ENCODE peak calls at places on chromosomes 2 and 18, in six cellular contexts. V, L, H, B, Y and I are unnamed samples.

GRCh38 chr18:72830109-72830508 is 37.7 kb downstream of the NETO1 start:
- DNase-seq in V (peak; percentile 55), L (peak; percentile 55), H (no peak), B (no peak), Y (peak; percentile 26), I (no peak)

GRCh38 chr2:45180033-45180746 is 170.9 kb upstream of the SIX2 start:
- DNase-seq in V (no peak), L (no peak), H (no peak), B (no peak), Y (no peak), I (no peak)

GRCh38 chr18:46481048-46481846 is 175.8 kb downstream of the LOXHD1 start:
- DNase-seq in V (peak; percentile 26), L (no peak), H (peak; percentile 65), B (peak; percentile 11), Y (peak; percentile 56), I (peak; percentile 44)

GRCh38 chr2:52474091-52474490 is 1293.5 kb upstream of the CHAC2 start:
- DNase-seq in V (no peak), L (no peak), H (no peak), B (no peak), Y (no peak), I (no peak)

GRCh38 chr2:14608245-14608644 is 24.3 kb upstream of the LRATD1 start:
- DNase-seq in V (no peak), L (no peak), H (no peak), B (no peak), Y (no peak), I (no peak)

GRCh38 chr2:191421950-191422349 is 176.7 kb downstream of the MYO1B start:
- DNase-seq in V (no peak), L (no peak), H (no peak), B (no peak), Y (no peak), I (no peak)

GRCh38 chr2:152098033-152098797 is 629 bp downstream of the CACNB4 start:
- DNase-seq in V (peak; percentile 16), L (no peak), H (no peak), B (no peak), Y (peak; percentile 50), I (peak; percentile 31)

GRCh38 chr2:29307522-29307921 is 192.3 kb downstream of the CLIP4 start:
- DNase-seq in V (no peak), L (no peak), H (no peak), B (no peak), Y (no peak), I (no peak)

GRCh38 chr2:241865957-241866858 is 3.3 kb upstream of the RTP5 start:
- DNase-seq in V (no peak), L (no peak), H (no peak), B (no peak), Y (no peak), I (no peak)

GRCh38 chr2:29765711-29766110 is 155.7 kb downstream of the ALK start:
- DNase-seq in V (no peak), L (no peak), H (no peak), B (no peak), Y (peak; percentile 21), I (no peak)

GRCh38 chr2:240922982-240923537 is 16.9 kb downstream of the CROCC2 start:
- DNase-seq in V (peak; percentile 5), L (no peak), H (no peak), B (no peak), Y (no peak), I (no peak)

GRCh38 chr2:168916329-168916672 is 15.2 kb downstream of the G6PC2 start:
- DNase-seq in V (no peak), L (no peak), H (no peak), B (no peak), Y (no peak), I (no peak)

GRCh38 chr18:42436366-42436765 is 481.3 kb downstream of the PIK3C3 start:
- DNase-seq in V (no peak), L (no peak), H (no peak), B (no peak), Y (no peak), I (no peak)

GRCh38 chr18:49459404-49460171 is 857 bp downstream of the DYM start:
- DNase-seq in V (no peak), L (no peak), H (peak; percentile 40), B (no peak), Y (peak; percentile 56), I (no peak)

GRCh38 chr2:37468139-37468538 is 123.7 kb downstream of the QPCT start:
- DNase-seq in V (peak; percentile 21), L (no peak), H (no peak), B (no peak), Y (no peak), I (no peak)

GRCh38 chr2:234976479-234977227 is 24.8 kb downstream of the SH3BP4 start:
- DNase-seq in V (no peak), L (no peak), H (no peak), B (no peak), Y (no peak), I (no peak)

GRCh38 chr2:133955174-133955573 is 298.7 kb upstream of the MGAT5 start:
- DNase-seq in V (no peak), L (no peak), H (no peak), B (no peak), Y (no peak), I (no peak)

GRCh38 chr18:8627107-8627472 is 17.9 kb downstream of the RAB12 start:
- DNase-seq in V (peak; percentile 32), L (peak; percentile 30), H (no peak), B (no peak), Y (no peak), I (no peak)

GRCh38 chr2:69059731-69060290 is 46.8 kb downstream of the ANTXR1 start:
- DNase-seq in V (no peak), L (no peak), H (no peak), B (no peak), Y (no peak), I (no peak)

GRCh38 chr2:181326605-181327004 is 130.6 kb upstream of the ITGA4 start:
- DNase-seq in V (no peak), L (no peak), H (no peak), B (no peak), Y (no peak), I (no peak)

GRCh38 chr18:50192903-50193795 is 1.8 kb downstream of the MYO5B start:
- DNase-seq in V (no peak), L (no peak), H (no peak), B (no peak), Y (no peak), I (no peak)

GRCh38 chr2:48249631-48250473 is 280.1 kb upstream of the STON1 start:
- DNase-seq in V (no peak), L (no peak), H (peak; percentile 92), B (peak; percentile 8), Y (peak; percentile 33), I (no peak)

GRCh38 chr18:2263303-2263702 is 308.0 kb downstream of the METTL4 start:
- DNase-seq in V (no peak), L (no peak), H (no peak), B (no peak), Y (no peak), I (no peak)

GRCh38 chr2:105143467-105144127 is 97.9 kb upstream of the GPR45 start:
- DNase-seq in V (no peak), L (peak; percentile 34), H (no peak), B (no peak), Y (no peak), I (no peak)

GRCh38 chr2:46771309-46771708 is 144.3 kb downstream of the MCFD2 start:
- DNase-seq in V (no peak), L (no peak), H (no peak), B (no peak), Y (no peak), I (no peak)

GRCh38 chr2:218648473-218649100 is 10.8 kb downstream of the ZNF142 start:
- DNase-seq in V (no peak), L (no peak), H (peak; percentile 60), B (no peak), Y (peak; percentile 66), I (peak; percentile 30)

GRCh38 chr2:202033317-202034248 is at the start of gene FZD7:
- DNase-seq in V (peak; percentile 94), L (peak; percentile 77), H (peak; percentile 86), B (peak; percentile 72), Y (peak; percentile 94), I (peak; percentile 87)

GRCh38 chr2:172251231-172251630 is 148.5 kb upstream of the DLX2 start:
- DNase-seq in V (no peak), L (no peak), H (no peak), B (no peak), Y (peak; percentile 28), I (no peak)

GRCh38 chr2:152369176-152369860 is 34.3 kb downstream of the FMNL2 start:
- DNase-seq in V (no peak), L (no peak), H (no peak), B (peak; percentile 93), Y (peak; percentile 48), I (no peak)

GRCh38 chr2:23692263-23692662 is 234.7 kb downstream of the ATAD2B start:
- DNase-seq in V (no peak), L (no peak), H (no peak), B (no peak), Y (no peak), I (no peak)

GRCh38 chr2:201507725-201508124 is 56.2 kb downstream of the STRADB start:
- DNase-seq in V (no peak), L (no peak), H (peak; percentile 21), B (no peak), Y (no peak), I (no peak)

GRCh38 chr2:241598487-241598886 is 38.5 kb downstream of the THAP4 start:
- DNase-seq in V (no peak), L (no peak), H (no peak), B (no peak), Y (no peak), I (no peak)

GRCh38 chr18:70371085-70371735 is 82.4 kb downstream of the SOCS6 start:
- DNase-seq in V (no peak), L (no peak), H (no peak), B (no peak), Y (no peak), I (no peak)

GRCh38 chr18:76467371-76468190 is 27.5 kb downstream of the ZNF516 start:
- DNase-seq in V (no peak), L (no peak), H (peak; percentile 94), B (no peak), Y (no peak), I (no peak)

GRCh38 chr2:142930835-142931398 is 53.5 kb downstream of the KYNU start:
- DNase-seq in V (no peak), L (no peak), H (no peak), B (no peak), Y (no peak), I (no peak)

GRCh38 chr2:9336534-9337354 is 86.6 kb downstream of the ITGB1BP1 start:
- DNase-seq in V (peak; percentile 61), L (no peak), H (no peak), B (peak; percentile 40), Y (peak; percentile 77), I (no peak)

GRCh38 chr2:9498210-9498609 is 23.9 kb downstream of the IAH1 start:
- DNase-seq in V (no peak), L (no peak), H (no peak), B (no peak), Y (no peak), I (no peak)

GRCh38 chr2:44237221-44237620 is 38.1 kb upstream of the SLC3A1 start:
- DNase-seq in V (no peak), L (no peak), H (no peak), B (no peak), Y (no peak), I (peak; percentile 8)

GRCh38 chr2:216485237-216485636 is 13.4 kb upstream of the RPL37A start:
- DNase-seq in V (no peak), L (no peak), H (peak; percentile 40), B (no peak), Y (no peak), I (no peak)